ENCODE peak calls at places on chromosomes 6 and 20, in nine cellular contexts. O is osteocyte; D is CD8-positive, alpha-beta T cell; C is fibroblast of mammary gland; B is WTC11; P is mucosa of descending colon; A is CD4-positive, alpha-beta T cell; F is lower lobe of right lung; X is RWPE1. Y is an unnamed sample.

GRCh38 chr6:28807682-28808280 is 116.0 kb downstream of the TRIM27 start:
- DNase-seq in O (no peak), D (no peak), C (peak), B (peak), P (no peak), A (no peak), F (no peak), X (no peak), Y (no peak)

GRCh38 chr6:6747371-6747770 is 158.9 kb downstream of the LY86 start:
- DNase-seq in O (no peak), D (no peak), C (no peak), B (no peak), P (no peak), A (no peak), F (no peak), X (no peak), Y (no peak)

GRCh38 chr6:18248698-18249097 is 15.6 kb downstream of the DEK start:
- DNase-seq in O (no peak), D (no peak), C (no peak), B (no peak), P (no peak), A (no peak), F (no peak), X (no peak), Y (no peak)

GRCh38 chr6:136920858-136921520 is 1.1 kb upstream of the SLC35D3 start:
- DNase-seq in O (no peak), D (no peak), C (peak), B (peak), P (peak), A (no peak), F (no peak), X (peak), Y (no peak)

GRCh38 chr6:100370265-100370664 is 94.5 kb downstream of the SIM1 start:
- DNase-seq in O (no peak), D (no peak), C (peak), B (no peak), P (no peak), A (no peak), F (no peak), X (no peak), Y (no peak)

GRCh38 chr6:138419766-138420165 is 15.7 kb downstream of the HEBP2 start:
- DNase-seq in O (no peak), D (no peak), C (no peak), B (no peak), P (no peak), A (no peak), F (no peak), X (no peak), Y (no peak)

GRCh38 chr6:56766806-56767178 is 124.1 kb upstream of the DST start:
- DNase-seq in O (no peak), D (no peak), C (peak), B (no peak), P (no peak), A (no peak), F (no peak), X (peak), Y (no peak)

GRCh38 chr20:38515631-38516030 is 43.0 kb downstream of the RALGAPB start:
- DNase-seq in O (no peak), D (no peak), C (no peak), B (no peak), P (no peak), A (no peak), F (no peak), X (no peak), Y (no peak)

GRCh38 chr20:5039255-5039657 is 37.9 kb upstream of the SLC23A2 start:
- DNase-seq in O (no peak), D (peak), C (no peak), B (no peak), P (peak), A (peak), F (no peak), X (no peak), Y (no peak)

GRCh38 chr6:158916638-158917037 is 83.4 kb downstream of the RSPH3 start:
- DNase-seq in O (no peak), D (no peak), C (no peak), B (no peak), P (no peak), A (no peak), F (no peak), X (no peak), Y (no peak)

GRCh38 chr20:63082308-63082938 is 75.7 kb upstream of the BHLHE23 start:
- DNase-seq in O (no peak), D (peak), C (peak), B (peak), P (peak), A (peak), F (peak), X (peak), Y (peak)

GRCh38 chr6:39892490-39893129 is 41.7 kb downstream of the MOCS1 start:
- DNase-seq in O (no peak), D (no peak), C (peak), B (peak), P (peak), A (no peak), F (peak), X (peak), Y (peak)
- TF ChIP-seq CTCF in O (peak), D (no peak), C (peak), B (peak), P (peak), A (no peak), F (peak), X (no peak), Y (peak)

DNA sequence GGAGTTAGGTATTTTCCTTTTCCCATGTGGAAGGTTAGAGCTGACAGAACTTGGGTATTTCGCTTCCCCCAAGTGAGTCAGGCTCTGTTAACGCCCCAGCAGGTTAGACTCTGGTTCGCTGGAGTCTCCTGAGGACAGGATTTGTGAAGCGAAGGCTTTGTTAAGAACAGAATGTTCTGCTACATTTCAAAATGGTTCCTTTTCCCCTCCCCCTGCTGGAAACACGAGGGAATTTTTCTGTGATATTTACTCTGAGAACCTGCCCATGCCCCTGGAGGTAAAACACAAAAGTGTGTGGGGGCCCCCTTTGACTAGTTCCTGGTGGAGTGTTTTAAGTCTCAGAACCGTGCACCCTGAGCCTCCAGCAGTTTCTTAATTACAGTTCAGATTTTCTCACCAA is 731.4 kb upstream of the CITED2 start:
- DNase-seq in O (no peak), D (no peak), C (peak), B (peak), P (peak), A (no peak), F (no peak), X (peak), Y (no peak)
- TF ChIP-seq CTCF in O (peak), D (no peak), C (peak), B (no peak), P (no peak), A (no peak), F (no peak), X (no peak), Y (peak)

DNA sequence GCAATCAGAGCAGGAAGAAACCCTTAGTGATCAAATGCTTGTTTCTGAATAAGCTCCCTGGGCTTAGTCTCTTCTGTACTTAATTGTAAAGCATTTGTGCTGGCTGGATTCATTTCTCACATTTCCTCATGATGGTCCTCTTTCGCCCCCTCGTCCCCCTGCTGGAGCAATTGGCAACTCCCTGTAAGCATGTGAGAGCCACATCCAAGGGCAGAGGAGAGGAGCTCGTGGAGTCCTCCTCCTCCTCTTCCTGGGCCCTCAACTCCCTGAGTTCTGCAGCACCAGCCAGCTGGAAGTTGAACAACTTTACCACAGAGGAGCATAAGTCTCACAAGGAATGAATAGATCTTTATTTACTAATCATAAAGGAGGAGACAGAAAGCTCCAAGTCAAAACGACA is 12.6 kb downstream of the ANKEF1 start:
- DNase-seq in O (no peak), D (no peak), C (peak), B (peak), P (no peak), A (no peak), F (no peak), X (no peak), Y (no peak)
- TF ChIP-seq CTCF in O (no peak), D (no peak), C (peak), B (peak), P (no peak), A (no peak), F (no peak), X (no peak), Y (peak)

DNA sequence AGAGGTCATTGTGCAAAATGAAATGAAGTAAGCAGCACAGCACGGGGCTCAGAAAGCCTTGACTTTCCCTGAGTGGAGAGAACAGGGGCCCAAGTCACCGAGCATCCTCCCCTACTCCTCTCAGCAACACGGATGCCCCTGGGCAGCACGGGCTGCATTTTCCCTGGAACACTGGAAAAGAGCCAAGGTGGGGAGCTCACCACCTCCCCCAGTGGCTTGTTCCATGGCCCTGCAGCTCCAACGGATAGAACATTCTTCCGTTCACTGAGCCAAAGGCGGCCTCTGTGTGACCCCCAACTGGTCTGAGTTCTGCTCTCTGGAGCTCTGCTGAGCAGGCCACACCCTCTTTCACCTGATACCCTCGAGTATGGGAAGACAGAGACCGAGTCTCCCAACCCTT is 20.8 kb upstream of the EMILIN3 start:
- DNase-seq in O (no peak), D (no peak), C (no peak), B (peak), P (no peak), A (no peak), F (peak), X (no peak), Y (no peak)
- TF ChIP-seq CTCF in O (peak), D (no peak), C (no peak), B (no peak), P (no peak), A (no peak), F (no peak), X (no peak), Y (no peak)

DNA sequence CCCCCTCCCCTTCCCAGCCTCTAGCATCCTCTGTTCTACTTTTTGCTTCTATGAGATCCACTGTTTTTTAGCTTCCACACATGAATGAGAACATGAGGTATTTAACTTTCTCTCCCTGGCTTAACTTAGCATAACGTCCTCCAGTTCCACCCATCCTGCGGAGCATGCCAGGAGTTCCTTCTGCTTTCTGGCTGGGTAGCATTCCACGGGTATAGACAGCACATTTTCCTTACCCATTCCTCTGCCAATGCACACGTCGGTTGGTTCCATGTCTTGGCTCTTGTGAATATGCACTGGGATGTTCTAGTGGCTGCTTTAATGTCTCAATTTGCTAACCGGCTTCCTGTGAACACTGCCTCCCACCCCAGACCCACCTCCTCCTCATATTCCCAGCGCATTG is 13.2 kb upstream of the CCR6 start:
- DNase-seq in O (no peak), D (no peak), C (no peak), B (no peak), P (no peak), A (no peak), F (no peak), X (no peak), Y (no peak)
- TF ChIP-seq CTCF in O (no peak), D (no peak), C (no peak), B (no peak), P (no peak), A (no peak), F (no peak), X (no peak), Y (no peak)